ENCODE peak calls at places on chromosomes 16 and 17, in ten cellular contexts. One of them, this sample, is unnamed.

GRCh38 chr16:84836234-84836647 is 16.5 kb downstream of the CRISPLD2 start:
- DNase-seq in astrocyte of the spinal cord: peak
- DNase-seq in stimulated activated CD4-positive, alpha-beta T cell treated with anti-CD3 and anti-CD28 coated beads, Interleukin-1b, Interleukin-23, amount 100 ng/mL, for 4 hours: no peak
- DNase-seq in posterior cingulate gyrus: no peak
- DNase-seq in GM04503: peak
- DNase-seq in nucleus accumbens: no peak
- DNase-seq in KG1: no peak
- DNase-seq in NCI-H748 treated with DMSO at 0.1 percent for 48 hours: no peak
- DNase-seq in body of pancreas: peak
- DNase-seq in stimulated activated CD8-positive, alpha-beta memory T cell treated with anti-CD3 and anti-CD28 coated beads, Interleukin-7, amount 100 ng/mL, for 24 hours: no peak
- DNase-seq in this sample: peak

GRCh38 chr16:69890891-69891282 is 60.2 kb upstream of the CLEC18A start:
- DNase-seq in astrocyte of the spinal cord: no peak
- DNase-seq in stimulated activated CD4-positive, alpha-beta T cell treated with anti-CD3 and anti-CD28 coated beads, Interleukin-1b, Interleukin-23, amount 100 ng/mL, for 4 hours: no peak
- DNase-seq in posterior cingulate gyrus: no peak
- DNase-seq in GM04503: no peak
- DNase-seq in nucleus accumbens: no peak
- DNase-seq in KG1: no peak
- DNase-seq in NCI-H748 treated with DMSO at 0.1 percent for 48 hours: no peak
- DNase-seq in body of pancreas: no peak
- DNase-seq in stimulated activated CD8-positive, alpha-beta memory T cell treated with anti-CD3 and anti-CD28 coated beads, Interleukin-7, amount 100 ng/mL, for 24 hours: no peak
- DNase-seq in this sample: no peak

GRCh38 chr17:32335647-32336046 is 6.3 kb downstream of the C17orf75 start:
- DNase-seq in astrocyte of the spinal cord: peak
- DNase-seq in stimulated activated CD4-positive, alpha-beta T cell treated with anti-CD3 and anti-CD28 coated beads, Interleukin-1b, Interleukin-23, amount 100 ng/mL, for 4 hours: no peak
- DNase-seq in posterior cingulate gyrus: no peak
- DNase-seq in GM04503: peak
- DNase-seq in nucleus accumbens: no peak
- DNase-seq in KG1: no peak
- DNase-seq in NCI-H748 treated with DMSO at 0.1 percent for 48 hours: no peak
- DNase-seq in body of pancreas: no peak
- DNase-seq in stimulated activated CD8-positive, alpha-beta memory T cell treated with anti-CD3 and anti-CD28 coated beads, Interleukin-7, amount 100 ng/mL, for 24 hours: no peak
- DNase-seq in this sample: peak

GRCh38 chr16:54458923-54459322 is 172.3 kb upstream of the IRX3 start:
- DNase-seq in astrocyte of the spinal cord: no peak
- DNase-seq in stimulated activated CD4-positive, alpha-beta T cell treated with anti-CD3 and anti-CD28 coated beads, Interleukin-1b, Interleukin-23, amount 100 ng/mL, for 4 hours: no peak
- DNase-seq in posterior cingulate gyrus: no peak
- DNase-seq in GM04503: no peak
- DNase-seq in nucleus accumbens: no peak
- DNase-seq in KG1: no peak
- DNase-seq in NCI-H748 treated with DMSO at 0.1 percent for 48 hours: no peak
- DNase-seq in body of pancreas: no peak
- DNase-seq in stimulated activated CD8-positive, alpha-beta memory T cell treated with anti-CD3 and anti-CD28 coated beads, Interleukin-7, amount 100 ng/mL, for 24 hours: no peak
- DNase-seq in this sample: no peak

GRCh38 chr17:82791532-82791931 is 39.7 kb downstream of the TBCD start:
- DNase-seq in astrocyte of the spinal cord: peak
- DNase-seq in stimulated activated CD4-positive, alpha-beta T cell treated with anti-CD3 and anti-CD28 coated beads, Interleukin-1b, Interleukin-23, amount 100 ng/mL, for 4 hours: no peak
- DNase-seq in posterior cingulate gyrus: no peak
- DNase-seq in GM04503: no peak
- DNase-seq in nucleus accumbens: peak
- DNase-seq in KG1: no peak
- DNase-seq in NCI-H748 treated with DMSO at 0.1 percent for 48 hours: no peak
- DNase-seq in body of pancreas: no peak
- DNase-seq in stimulated activated CD8-positive, alpha-beta memory T cell treated with anti-CD3 and anti-CD28 coated beads, Interleukin-7, amount 100 ng/mL, for 24 hours: no peak
- DNase-seq in this sample: peak

GRCh38 chr17:49993423-49994037 is 1.5 kb downstream of the DLX3 start:
- DNase-seq in astrocyte of the spinal cord: no peak
- DNase-seq in stimulated activated CD4-positive, alpha-beta T cell treated with anti-CD3 and anti-CD28 coated beads, Interleukin-1b, Interleukin-23, amount 100 ng/mL, for 4 hours: no peak
- DNase-seq in posterior cingulate gyrus: no peak
- DNase-seq in GM04503: no peak
- DNase-seq in nucleus accumbens: no peak
- DNase-seq in KG1: no peak
- DNase-seq in NCI-H748 treated with DMSO at 0.1 percent for 48 hours: peak
- DNase-seq in body of pancreas: peak
- DNase-seq in stimulated activated CD8-positive, alpha-beta memory T cell treated with anti-CD3 and anti-CD28 coated beads, Interleukin-7, amount 100 ng/mL, for 24 hours: no peak
- DNase-seq in this sample: no peak

GRCh38 chr16:19781196-19781595 is 63.1 kb downstream of the IQCK start:
- DNase-seq in astrocyte of the spinal cord: peak
- DNase-seq in stimulated activated CD4-positive, alpha-beta T cell treated with anti-CD3 and anti-CD28 coated beads, Interleukin-1b, Interleukin-23, amount 100 ng/mL, for 4 hours: no peak
- DNase-seq in posterior cingulate gyrus: no peak
- DNase-seq in GM04503: no peak
- DNase-seq in nucleus accumbens: no peak
- DNase-seq in KG1: no peak
- DNase-seq in NCI-H748 treated with DMSO at 0.1 percent for 48 hours: no peak
- DNase-seq in body of pancreas: no peak
- DNase-seq in stimulated activated CD8-positive, alpha-beta memory T cell treated with anti-CD3 and anti-CD28 coated beads, Interleukin-7, amount 100 ng/mL, for 24 hours: no peak
- DNase-seq in this sample: no peak

GRCh38 chr16:84253173-84253572 is 13.4 kb upstream of the KCNG4 start:
- DNase-seq in astrocyte of the spinal cord: no peak
- DNase-seq in stimulated activated CD4-positive, alpha-beta T cell treated with anti-CD3 and anti-CD28 coated beads, Interleukin-1b, Interleukin-23, amount 100 ng/mL, for 4 hours: no peak
- DNase-seq in posterior cingulate gyrus: no peak
- DNase-seq in GM04503: no peak
- DNase-seq in nucleus accumbens: no peak
- DNase-seq in KG1: no peak
- DNase-seq in NCI-H748 treated with DMSO at 0.1 percent for 48 hours: no peak
- DNase-seq in body of pancreas: no peak
- DNase-seq in stimulated activated CD8-positive, alpha-beta memory T cell treated with anti-CD3 and anti-CD28 coated beads, Interleukin-7, amount 100 ng/mL, for 24 hours: no peak
- DNase-seq in this sample: no peak

GRCh38 chr17:7218166-7218565 is 1.5 kb downstream of the DLG4 start:
- DNase-seq in astrocyte of the spinal cord: no peak
- DNase-seq in stimulated activated CD4-positive, alpha-beta T cell treated with anti-CD3 and anti-CD28 coated beads, Interleukin-1b, Interleukin-23, amount 100 ng/mL, for 4 hours: no peak
- DNase-seq in posterior cingulate gyrus: no peak
- DNase-seq in GM04503: no peak
- DNase-seq in nucleus accumbens: no peak
- DNase-seq in KG1: no peak
- DNase-seq in NCI-H748 treated with DMSO at 0.1 percent for 48 hours: no peak
- DNase-seq in body of pancreas: no peak
- DNase-seq in stimulated activated CD8-positive, alpha-beta memory T cell treated with anti-CD3 and anti-CD28 coated beads, Interleukin-7, amount 100 ng/mL, for 24 hours: no peak
- DNase-seq in this sample: no peak

GRCh38 chr17:77365584-77366186 is 224.9 kb downstream of the SEC14L1 start:
- DNase-seq in astrocyte of the spinal cord: peak
- DNase-seq in stimulated activated CD4-positive, alpha-beta T cell treated with anti-CD3 and anti-CD28 coated beads, Interleukin-1b, Interleukin-23, amount 100 ng/mL, for 4 hours: no peak
- DNase-seq in posterior cingulate gyrus: no peak
- DNase-seq in GM04503: peak
- DNase-seq in nucleus accumbens: no peak
- DNase-seq in KG1: no peak
- DNase-seq in NCI-H748 treated with DMSO at 0.1 percent for 48 hours: no peak
- DNase-seq in body of pancreas: peak
- DNase-seq in stimulated activated CD8-positive, alpha-beta memory T cell treated with anti-CD3 and anti-CD28 coated beads, Interleukin-7, amount 100 ng/mL, for 24 hours: no peak
- DNase-seq in this sample: peak

GRCh38 chr16:24701521-24701951 is 27.9 kb upstream of the TNRC6A start:
- DNase-seq in astrocyte of the spinal cord: peak
- DNase-seq in stimulated activated CD4-positive, alpha-beta T cell treated with anti-CD3 and anti-CD28 coated beads, Interleukin-1b, Interleukin-23, amount 100 ng/mL, for 4 hours: no peak
- DNase-seq in posterior cingulate gyrus: no peak
- DNase-seq in GM04503: peak
- DNase-seq in nucleus accumbens: no peak
- DNase-seq in KG1: no peak
- DNase-seq in NCI-H748 treated with DMSO at 0.1 percent for 48 hours: no peak
- DNase-seq in body of pancreas: no peak
- DNase-seq in stimulated activated CD8-positive, alpha-beta memory T cell treated with anti-CD3 and anti-CD28 coated beads, Interleukin-7, amount 100 ng/mL, for 24 hours: no peak
- DNase-seq in this sample: peak

GRCh38 chr16:58269526-58269925 is 25.3 kb downstream of the PRSS54 start:
- DNase-seq in astrocyte of the spinal cord: peak
- DNase-seq in stimulated activated CD4-positive, alpha-beta T cell treated with anti-CD3 and anti-CD28 coated beads, Interleukin-1b, Interleukin-23, amount 100 ng/mL, for 4 hours: no peak
- DNase-seq in posterior cingulate gyrus: no peak
- DNase-seq in GM04503: no peak
- DNase-seq in nucleus accumbens: no peak
- DNase-seq in KG1: no peak
- DNase-seq in NCI-H748 treated with DMSO at 0.1 percent for 48 hours: no peak
- DNase-seq in body of pancreas: no peak
- DNase-seq in stimulated activated CD8-positive, alpha-beta memory T cell treated with anti-CD3 and anti-CD28 coated beads, Interleukin-7, amount 100 ng/mL, for 24 hours: no peak
- DNase-seq in this sample: peak

GRCh38 chr17:55416470-55417052 is 5.1 kb downstream of the MMD start:
- DNase-seq in astrocyte of the spinal cord: no peak
- DNase-seq in stimulated activated CD4-positive, alpha-beta T cell treated with anti-CD3 and anti-CD28 coated beads, Interleukin-1b, Interleukin-23, amount 100 ng/mL, for 4 hours: no peak
- DNase-seq in posterior cingulate gyrus: no peak
- DNase-seq in GM04503: no peak
- DNase-seq in nucleus accumbens: peak
- DNase-seq in KG1: no peak
- DNase-seq in NCI-H748 treated with DMSO at 0.1 percent for 48 hours: no peak
- DNase-seq in body of pancreas: no peak
- DNase-seq in stimulated activated CD8-positive, alpha-beta memory T cell treated with anti-CD3 and anti-CD28 coated beads, Interleukin-7, amount 100 ng/mL, for 24 hours: no peak
- DNase-seq in this sample: no peak

GRCh38 chr16:51062039-51062438 is 89.0 kb downstream of the SALL1 start:
- DNase-seq in astrocyte of the spinal cord: no peak
- DNase-seq in stimulated activated CD4-positive, alpha-beta T cell treated with anti-CD3 and anti-CD28 coated beads, Interleukin-1b, Interleukin-23, amount 100 ng/mL, for 4 hours: no peak
- DNase-seq in posterior cingulate gyrus: no peak
- DNase-seq in GM04503: no peak
- DNase-seq in nucleus accumbens: no peak
- DNase-seq in KG1: no peak
- DNase-seq in NCI-H748 treated with DMSO at 0.1 percent for 48 hours: no peak
- DNase-seq in body of pancreas: no peak
- DNase-seq in stimulated activated CD8-positive, alpha-beta memory T cell treated with anti-CD3 and anti-CD28 coated beads, Interleukin-7, amount 100 ng/mL, for 24 hours: no peak
- DNase-seq in this sample: no peak

GRCh38 chr17:17191346-17191792 is 14.8 kb downstream of the PLD6 start:
- DNase-seq in astrocyte of the spinal cord: peak
- DNase-seq in stimulated activated CD4-positive, alpha-beta T cell treated with anti-CD3 and anti-CD28 coated beads, Interleukin-1b, Interleukin-23, amount 100 ng/mL, for 4 hours: no peak
- DNase-seq in posterior cingulate gyrus: no peak
- DNase-seq in GM04503: peak
- DNase-seq in nucleus accumbens: no peak
- DNase-seq in KG1: no peak
- DNase-seq in NCI-H748 treated with DMSO at 0.1 percent for 48 hours: no peak
- DNase-seq in body of pancreas: no peak
- DNase-seq in stimulated activated CD8-positive, alpha-beta memory T cell treated with anti-CD3 and anti-CD28 coated beads, Interleukin-7, amount 100 ng/mL, for 24 hours: no peak
- DNase-seq in this sample: peak

GRCh38 chr17:1315891-1316403 is 36.5 kb downstream of the TRARG1 start:
- DNase-seq in astrocyte of the spinal cord: no peak
- DNase-seq in stimulated activated CD4-positive, alpha-beta T cell treated with anti-CD3 and anti-CD28 coated beads, Interleukin-1b, Interleukin-23, amount 100 ng/mL, for 4 hours: no peak
- DNase-seq in posterior cingulate gyrus: no peak
- DNase-seq in GM04503: no peak
- DNase-seq in nucleus accumbens: no peak
- DNase-seq in KG1: no peak
- DNase-seq in NCI-H748 treated with DMSO at 0.1 percent for 48 hours: peak
- DNase-seq in body of pancreas: no peak
- DNase-seq in stimulated activated CD8-positive, alpha-beta memory T cell treated with anti-CD3 and anti-CD28 coated beads, Interleukin-7, amount 100 ng/mL, for 24 hours: no peak
- DNase-seq in this sample: no peak

GRCh38 chr17:45160505-45161287 is 979 bp upstream of the HEXIM2 start:
- DNase-seq in astrocyte of the spinal cord: peak
- DNase-seq in stimulated activated CD4-positive, alpha-beta T cell treated with anti-CD3 and anti-CD28 coated beads, Interleukin-1b, Interleukin-23, amount 100 ng/mL, for 4 hours: peak
- DNase-seq in posterior cingulate gyrus: peak
- DNase-seq in GM04503: no peak
- DNase-seq in nucleus accumbens: peak
- DNase-seq in KG1: no peak
- DNase-seq in NCI-H748 treated with DMSO at 0.1 percent for 48 hours: peak
- DNase-seq in body of pancreas: peak
- DNase-seq in stimulated activated CD8-positive, alpha-beta memory T cell treated with anti-CD3 and anti-CD28 coated beads, Interleukin-7, amount 100 ng/mL, for 24 hours: no peak
- DNase-seq in this sample: peak

GRCh38 chr16:86410529-86410928 is 99.8 kb upstream of the FOXF1 start:
- DNase-seq in astrocyte of the spinal cord: no peak
- DNase-seq in stimulated activated CD4-positive, alpha-beta T cell treated with anti-CD3 and anti-CD28 coated beads, Interleukin-1b, Interleukin-23, amount 100 ng/mL, for 4 hours: no peak
- DNase-seq in posterior cingulate gyrus: no peak
- DNase-seq in GM04503: no peak
- DNase-seq in nucleus accumbens: no peak
- DNase-seq in KG1: no peak
- DNase-seq in NCI-H748 treated with DMSO at 0.1 percent for 48 hours: no peak
- DNase-seq in body of pancreas: no peak
- DNase-seq in stimulated activated CD8-positive, alpha-beta memory T cell treated with anti-CD3 and anti-CD28 coated beads, Interleukin-7, amount 100 ng/mL, for 24 hours: no peak
- DNase-seq in this sample: no peak